ENCODE peak calls at places on chromosomes 5 and 9, in eight cellular contexts. H, M, W, J, G, L, Q and V are unnamed samples.
A peak's percentile ranks its signal among the peaks of the same experiment; 100 is the strongest.

GRCh38 chr5:177339107-177339638 is 12.3 kb downstream of the LMAN2 start:
- DNase-seq in H (no peak), M (no peak), W (no peak), J (no peak), G (no peak), L (peak; percentile 55), Q (no peak), V (no peak)

GRCh38 chr9:76658510-76659231 is 105.6 kb upstream of the PCA3 start:
- DNase-seq in H (no peak), M (peak; percentile 26), W (peak; percentile 82), J (no peak), G (no peak), L (no peak), Q (peak; percentile 52), V (no peak)

GRCh38 chr9:128419061-128419925 is 1.4 kb upstream of the CERCAM start:
- DNase-seq in H (no peak), M (no peak), W (no peak), J (no peak), G (no peak), L (no peak), Q (no peak), V (no peak)

GRCh38 chr9:136050706-136051567 is 44.2 kb downstream of the NACC2 start:
- DNase-seq in H (no peak), M (no peak), W (peak; percentile 30), J (peak; percentile 60), G (no peak), L (peak; percentile 57), Q (no peak), V (peak; percentile 73)

GRCh38 chr9:136206602-136207333 is 1.8 kb upstream of the LHX3 start:
- DNase-seq in H (no peak), M (no peak), W (no peak), J (no peak), G (no peak), L (no peak), Q (no peak), V (no peak)

GRCh38 chr5:7850533-7851239 is at the start of gene CFAP90:
- DNase-seq in H (peak; percentile 29), M (no peak), W (peak; percentile 41), J (no peak), G (peak; percentile 4), L (peak; percentile 78), Q (no peak), V (peak; percentile 83)

GRCh38 chr5:137622850-137623249 is 113.0 kb downstream of the KLHL3 start:
- DNase-seq in H (no peak), M (no peak), W (peak; percentile 20), J (peak; percentile 76), G (no peak), L (peak; percentile 94), Q (no peak), V (peak; percentile 34)

GRCh38 chr5:82046268-82046621 is 74.4 kb downstream of the ATG10 start:
- DNase-seq in H (no peak), M (no peak), W (peak; percentile 10), J (no peak), G (no peak), L (no peak), Q (no peak), V (no peak)

GRCh38 chr5:80246995-80247729 is 8.7 kb downstream of the SERINC5 start:
- DNase-seq in H (peak; percentile 78), M (peak; percentile 83), W (peak; percentile 91), J (peak; percentile 73), G (no peak), L (no peak), Q (peak; percentile 79), V (no peak)

GRCh38 chr5:59793000-59793399 is 100.5 kb downstream of the PDE4D start:
- DNase-seq in H (peak; percentile 19), M (no peak), W (peak; percentile 97), J (peak; percentile 92), G (no peak), L (no peak), Q (peak; percentile 71), V (no peak)

GRCh38 chr5:16913840-16914435 is 22.1 kb downstream of the MYO10 start:
- DNase-seq in H (peak; percentile 77), M (no peak), W (no peak), J (no peak), G (no peak), L (no peak), Q (no peak), V (no peak)

GRCh38 chr5:77947051-77947428 is 170.9 kb upstream of the TBCA start:
- DNase-seq in H (no peak), M (no peak), W (no peak), J (no peak), G (no peak), L (no peak), Q (no peak), V (no peak)

GRCh38 chr9:4298255-4299005 is 1.4 kb downstream of the GLIS3 start:
- DNase-seq in H (peak; percentile 70), M (no peak), W (peak; percentile 50), J (peak; percentile 70), G (peak; percentile 21), L (peak; percentile 67), Q (no peak), V (no peak)

GRCh38 chr5:56984445-56984844 is 32.5 kb upstream of the MIER3 start:
- DNase-seq in H (no peak), M (no peak), W (no peak), J (no peak), G (no peak), L (no peak), Q (no peak), V (no peak)

GRCh38 chr9:91948061-91948422 is 2.0 kb downstream of the ROR2 start:
- DNase-seq in H (no peak), M (no peak), W (no peak), J (peak; percentile 81), G (no peak), L (no peak), Q (no peak), V (peak; percentile 69)

DNA sequence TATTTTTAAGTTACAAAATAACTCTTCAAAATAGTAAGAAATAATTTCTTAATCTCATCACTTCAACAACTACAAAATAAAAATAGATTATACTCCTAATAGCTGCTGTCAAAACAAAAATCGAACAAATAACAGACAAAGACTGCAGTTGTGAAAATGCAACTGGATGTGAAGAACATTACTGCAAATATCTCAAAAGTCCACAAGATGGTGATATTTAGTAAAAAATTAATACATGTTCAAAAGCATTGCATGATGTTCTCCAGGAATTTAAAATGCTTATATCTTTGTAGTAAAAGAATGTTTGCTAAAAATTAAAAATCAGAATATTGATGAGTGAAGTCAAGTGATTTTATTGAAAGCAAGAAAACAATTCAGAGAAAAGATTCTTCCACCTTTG is 66.2 kb downstream of the MPDZ start:
- DNase-seq in H (no peak), M (no peak), W (peak; percentile 53), J (no peak), G (no peak), L (no peak), Q (peak; percentile 7), V (no peak)
- TF ChIP-seq CTCF in H (no peak), M (no peak), W (no peak), J (no peak), G (no peak), L (peak; percentile 37), Q (peak; percentile 20), V (peak; percentile 61)

GRCh38 chr9:95087659-95088242 is 229.8 kb downstream of the FANCC start:
- DNase-seq in H (no peak), M (no peak), W (no peak), J (peak; percentile 72), G (no peak), L (peak; percentile 79), Q (no peak), V (no peak)
- TF ChIP-seq CTCF in H (no peak), M (no peak), W (peak; percentile 24), J (no peak), G (no peak), L (no peak), Q (peak; percentile 30), V (no peak)

GRCh38 chr5:163695817-163696216 is 190.4 kb downstream of the MAT2B start:
- DNase-seq in H (no peak), M (no peak), W (no peak), J (no peak), G (no peak), L (no peak), Q (no peak), V (no peak)

DNA sequence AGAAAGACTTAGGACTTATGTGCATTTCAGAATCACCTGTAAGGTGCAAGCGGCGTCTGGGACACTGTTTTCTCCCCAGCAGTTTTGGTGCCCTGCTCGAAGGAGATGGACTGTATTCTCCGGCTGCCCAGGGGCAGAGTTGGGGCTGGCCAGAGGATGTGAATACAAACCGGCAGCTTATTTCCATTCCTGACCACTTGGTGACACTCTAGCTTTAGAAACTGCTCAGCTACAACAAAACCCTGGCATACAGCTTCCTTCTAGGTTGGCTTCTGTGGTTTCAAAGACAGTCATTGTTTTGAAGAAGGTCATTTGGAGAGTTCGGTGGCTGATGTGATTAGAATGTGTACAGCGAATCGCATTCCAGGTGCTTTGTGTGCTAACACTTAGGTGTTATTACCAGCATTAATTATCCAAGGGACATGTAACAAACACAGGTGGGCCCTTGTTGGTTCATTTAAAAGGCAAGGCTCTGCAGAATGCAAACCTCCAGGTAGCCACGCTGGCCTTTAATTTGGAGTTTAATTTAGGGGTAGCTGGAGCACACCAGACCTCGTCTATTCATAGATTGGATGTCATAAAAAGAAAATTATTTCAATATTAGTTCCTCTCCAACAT is 191.0 kb downstream of the MAT2B start:
- DNase-seq in H (peak; percentile 39), M (peak; percentile 19), W (peak; percentile 81), J (no peak), G (no peak), L (no peak), Q (peak; percentile 51), V (no peak)
- TF ChIP-seq CTCF in H (peak; percentile 64), M (peak; percentile 23), W (peak; percentile 77), J (peak; percentile 41), G (no peak), L (peak; percentile 57), Q (peak; percentile 83), V (peak; percentile 83)

GRCh38 chr5:151740958-151741373 is 17.5 kb downstream of the ATOX1 start:
- DNase-seq in H (no peak), M (no peak), W (peak; percentile 77), J (no peak), G (no peak), L (no peak), Q (no peak), V (no peak)
- TF ChIP-seq CTCF in H (no peak), M (no peak), W (no peak), J (no peak), G (no peak), L (no peak), Q (no peak), V (no peak)